ENCODE peak calls at places on chromosomes 3 and 15, in six cellular contexts. H, U, S, X, T and C are unnamed samples.
A peak's percentile ranks its signal among the peaks of the same experiment; 100 is the strongest.

GRCh38 chr3:125115640-125116039 is 59.8 kb upstream of the HEG1 start:
- DNase-seq in S (no peak), X (no peak), T (no peak), H (peak; percentile 65), U (no peak), C (no peak)

GRCh38 chr3:3288288-3288687 is 108.8 kb upstream of the CRBN start:
- DNase-seq in S (no peak), U (no peak), H (no peak), T (no peak), X (no peak), C (no peak)

GRCh38 chr15:38886315-38887163 is 321.9 kb upstream of the RASGRP1 start:
- DNase-seq in T (peak; percentile 14), X (peak; percentile 94), H (peak; percentile 93), S (no peak), U (no peak), C (no peak)

GRCh38 chr15:38176155-38176554 is 76.5 kb upstream of the SPRED1 start:
- DNase-seq in S (no peak), X (peak; percentile 59), H (peak; percentile 68), T (no peak), U (no peak), C (no peak)

GRCh38 chr3:29536016-29536736 is 255.3 kb downstream of the RBMS3 start:
- DNase-seq in U (no peak), S (no peak), H (no peak), T (no peak), X (no peak), C (no peak)

GRCh38 chr3:21185816-21186314 is 565.1 kb downstream of the ZNF385D start:
- DNase-seq in U (no peak), H (no peak), T (no peak), X (no peak), S (no peak), C (no peak)

GRCh38 chr15:65576669-65577068 is 34.3 kb downstream of the INTS14 start:
- DNase-seq in S (no peak), H (peak; percentile 57), U (no peak), T (no peak), X (peak; percentile 60), C (no peak)

GRCh38 chr3:66394261-66395249 is 106.3 kb downstream of the LRIG1 start:
- DNase-seq in H (peak; percentile 71), S (no peak), T (peak; percentile 79), X (peak; percentile 55), U (no peak), C (no peak)

GRCh38 chr15:90481023-90481422 is 48.7 kb upstream of the CRTC3 start:
- DNase-seq in X (peak; percentile 28), S (no peak), T (no peak), U (no peak), H (no peak), C (no peak)

GRCh38 chr15:101531170-101531569 is 41.7 kb upstream of the PCSK6 start:
- DNase-seq in H (no peak), U (no peak), S (peak; percentile 43), T (no peak), X (no peak), C (no peak)

GRCh38 chr3:127038923-127039581 is 56.1 kb downstream of the PLXNA1 start:
- DNase-seq in U (no peak), S (no peak), T (no peak), X (no peak), H (no peak), C (no peak)

GRCh38 chr3:108093021-108093420 is 2.2 kb upstream of the CD47 start:
- DNase-seq in X (no peak), U (no peak), H (no peak), T (no peak), S (no peak), C (no peak)

GRCh38 chr3:154310840-154311239 is 13.4 kb downstream of the DHX36 start:
- DNase-seq in T (no peak), U (no peak), X (peak; percentile 38), S (no peak), H (peak; percentile 54), C (no peak)

GRCh38 chr3:183504597-183504996 is 50.9 kb downstream of the KLHL6 start:
- DNase-seq in H (no peak), U (no peak), X (no peak), T (no peak), S (no peak), C (no peak)

GRCh38 chr15:57554821-57555185 is 36.9 kb upstream of the MYZAP start:
- DNase-seq in U (no peak), X (no peak), H (no peak), S (no peak), T (no peak), C (no peak)

GRCh38 chr3:109275702-109276293 is 40.5 kb downstream of the DPPA2 start:
- DNase-seq in S (peak; percentile 63), T (peak; percentile 21), U (peak; percentile 56), X (peak; percentile 57), H (peak; percentile 37), C (peak; percentile 56)

GRCh38 chr3:74027121-74027520 is 402.4 kb upstream of the PDZRN3 start:
- DNase-seq in X (no peak), T (no peak), S (no peak), H (no peak), U (no peak), C (no peak)

GRCh38 chr15:90087454-90088154 is 14.7 kb downstream of the IDH2 start:
- DNase-seq in S (no peak), U (no peak), T (no peak), H (peak; percentile 36), X (peak; percentile 51), C (peak; percentile 62)

GRCh38 chr3:149466192-149466591 is 8.3 kb upstream of the TM4SF4 start:
- DNase-seq in X (peak; percentile 68), T (no peak), U (no peak), H (peak; percentile 90), S (no peak), C (no peak)

GRCh38 chr3:24192004-24192403 is 246.9 kb downstream of the NR1D2 start:
- DNase-seq in U (no peak), X (no peak), T (no peak), S (no peak), H (no peak), C (no peak)

GRCh38 chr3:123789760-123790159 is 94.4 kb downstream of the MYLK start:
- DNase-seq in H (peak; percentile 79), X (peak; percentile 95), S (no peak), U (no peak), T (peak; percentile 91), C (no peak)

GRCh38 chr15:98760112-98760826 is 111.9 kb downstream of the IGF1R start:
- DNase-seq in X (no peak), T (no peak), U (no peak), H (no peak), S (no peak), C (no peak)

GRCh38 chr3:28039234-28039633 is 202.2 kb upstream of the CMC1 start:
- DNase-seq in S (no peak), T (no peak), U (no peak), X (no peak), H (no peak), C (no peak)

GRCh38 chr3:13890377-13891016 is 10.6 kb upstream of the WNT7A start:
- DNase-seq in T (no peak), H (no peak), U (no peak), X (no peak), S (no peak), C (peak; percentile 27)

GRCh38 chr3:118304557-118304956 is 730.1 kb downstream of the IGSF11 start:
- DNase-seq in X (no peak), H (no peak), U (no peak), S (no peak), T (no peak), C (no peak)

GRCh38 chr15:34889486-34889885 is 80.1 kb downstream of the AQR start:
- DNase-seq in H (peak; percentile 38), U (no peak), S (no peak), X (peak; percentile 14), T (no peak), C (no peak)

GRCh38 chr15:51331141-51331540 is 7.3 kb downstream of the CYP19A1 start:
- DNase-seq in U (no peak), S (no peak), T (peak; percentile 54), X (no peak), H (peak; percentile 25), C (no peak)

GRCh38 chr3:182725372-182726251 is 67.7 kb upstream of the ATP11B start:
- DNase-seq in U (peak; percentile 59), S (no peak), X (no peak), H (no peak), T (no peak), C (no peak)

GRCh38 chr3:1943395-1944118 is 155.1 kb upstream of the CNTN4 start:
- DNase-seq in S (no peak), U (no peak), T (no peak), X (no peak), H (no peak), C (no peak)

DNA sequence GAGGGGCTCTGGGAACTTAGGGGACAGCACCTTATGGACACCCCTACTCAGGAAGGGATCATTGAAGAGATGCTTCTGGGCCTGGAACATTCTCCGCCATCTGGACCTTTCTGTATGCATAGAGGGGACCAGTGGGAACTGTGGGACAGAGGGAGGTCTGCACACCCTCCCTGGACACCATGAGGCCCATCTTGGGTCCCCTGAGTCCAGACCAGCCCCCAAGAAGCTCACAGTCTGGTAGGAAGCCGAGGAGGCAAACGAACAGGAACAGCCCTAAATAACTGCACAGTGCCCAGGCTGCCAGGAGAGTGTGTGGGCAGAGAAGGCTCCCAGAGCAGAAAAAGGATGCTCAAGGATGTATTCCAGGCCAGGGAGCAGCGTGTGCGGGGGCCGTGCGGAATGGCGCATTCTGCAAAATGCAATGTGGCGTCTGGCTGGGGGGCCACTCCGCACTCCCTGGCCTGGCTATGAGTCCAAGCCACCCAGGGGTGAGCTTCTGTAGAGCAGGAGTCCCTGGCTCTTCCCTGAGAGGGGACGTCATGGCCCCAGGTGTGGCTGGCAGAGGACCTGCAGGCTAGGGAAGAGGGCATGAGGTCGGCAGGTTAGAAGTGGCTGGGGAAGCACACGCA is 24.5 kb upstream of the KLF13 start:
- DNase-seq in X (no peak), H (no peak), U (no peak), T (no peak), S (peak; percentile 39), C (no peak)
- H3K23ac ChIP-seq in X (peak overlapping the region; percentile 46), H (no peak overlapping the region), U (no peak overlapping the region), T (no peak overlapping the region), S (no peak overlapping the region), C (no peak overlapping the region)

GRCh38 chr15:46654993-46655392 is 1020.2 kb downstream of the SQOR start:
- DNase-seq in U (no peak), T (no peak), S (no peak), H (no peak), X (peak; percentile 71), C (no peak)

GRCh38 chr15:46660096-46660842 is 1025.4 kb downstream of the SQOR start:
- DNase-seq in H (no peak), T (no peak), X (no peak), S (no peak), U (no peak), C (no peak)
- H2AFZ ChIP-seq in H (no peak overlapping the region), T (no peak overlapping the region), X (no peak overlapping the region), S (no peak overlapping the region), U (no peak overlapping the region), C (no peak overlapping the region)

GRCh38 chr15:63088532-63089245 is 33.0 kb upstream of the LACTB start:
- DNase-seq in H (no peak), X (peak; percentile 42), T (no peak), S (no peak), U (no peak), C (no peak)
- H3K27ac ChIP-seq in H (peak overlapping the region; percentile 80), X (peak overlapping the region; percentile 53), T (peak overlapping the region; percentile 95), S (no peak overlapping the region), U (no peak overlapping the region), C (peak overlapping the region; percentile 43)

DNA sequence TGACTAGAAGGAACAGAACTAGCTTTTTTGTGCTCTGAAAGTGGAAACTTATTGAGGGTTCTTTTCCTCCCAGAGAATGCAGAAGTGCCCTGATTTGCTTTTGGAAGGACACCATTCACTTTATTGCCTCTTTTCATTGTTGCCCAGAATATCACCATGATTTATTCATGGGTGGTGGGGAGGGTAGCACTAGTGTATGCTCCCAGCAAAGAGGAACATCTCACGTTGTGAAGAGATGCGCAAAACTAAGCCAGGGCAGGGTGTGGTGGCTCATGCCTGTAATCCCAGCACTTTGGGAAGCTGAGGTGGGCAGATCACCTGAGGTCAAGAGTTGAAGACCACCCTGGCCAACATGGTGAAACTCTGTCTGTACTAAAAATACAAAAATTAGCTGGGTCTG is 31.4 kb downstream of the FLNB start:
- DNase-seq in H (no peak), U (no peak), X (no peak), T (no peak), S (no peak), C (no peak)
- H3K23ac ChIP-seq in H (no peak overlapping the region), U (no peak overlapping the region), X (no peak overlapping the region), T (no peak overlapping the region), S (no peak overlapping the region), C (no peak overlapping the region)